ENCODE peak calls at places on chromosomes 7 and 10, in four cellular contexts. One of them, this sample, is unnamed.

GRCh38 chr10:103706047-103706446 is 149.3 kb downstream of the SH3PXD2A start:
- DNase-seq in A172: no peak
- DNase-seq in A549: no peak
- DNase-seq in myocyte: no peak
- DNase-seq in this sample: no peak

GRCh38 chr10:18400201-18400910 is 251.0 kb downstream of the NSUN6 start:
- DNase-seq in A172: no peak
- DNase-seq in A549: peak; percentile 29
- DNase-seq in myocyte: no peak
- DNase-seq in this sample: peak; percentile 56

GRCh38 chr10:124689911-124690498 is 54.2 kb downstream of the FAM53B start:
- DNase-seq in A172: no peak
- DNase-seq in A549: no peak
- DNase-seq in myocyte: no peak
- DNase-seq in this sample: no peak

GRCh38 chr10:68110027-68110426 is 739 bp downstream of the MYPN start:
- DNase-seq in A172: no peak
- DNase-seq in A549: no peak
- DNase-seq in myocyte: peak; percentile 92
- DNase-seq in this sample: no peak

GRCh38 chr10:102043456-102043855 is 12.5 kb downstream of the ARMH3 start:
- DNase-seq in A172: no peak
- DNase-seq in A549: no peak
- DNase-seq in myocyte: no peak
- DNase-seq in this sample: no peak

GRCh38 chr10:33216661-33217427 is 117.6 kb downstream of the NRP1 start:
- DNase-seq in A172: peak; percentile 70
- DNase-seq in A549: peak; percentile 62
- DNase-seq in myocyte: peak; percentile 74
- DNase-seq in this sample: no peak

GRCh38 chr7:84058311-84059076 is 136.1 kb downstream of the SEMA3A start:
- DNase-seq in A172: peak; percentile 29
- DNase-seq in A549: peak; percentile 28
- DNase-seq in myocyte: no peak
- DNase-seq in this sample: no peak

GRCh38 chr10:86440874-86441838 is 74.6 kb upstream of the GRID1 start:
- DNase-seq in A172: peak; percentile 42
- DNase-seq in A549: peak; percentile 94
- DNase-seq in myocyte: peak; percentile 47
- DNase-seq in this sample: no peak

GRCh38 chr10:120432209-120432608 is 24.8 kb upstream of the PLPP4 start:
- DNase-seq in A172: no peak
- DNase-seq in A549: no peak
- DNase-seq in myocyte: no peak
- DNase-seq in this sample: no peak

GRCh38 chr7:41889472-41889871 is 186.6 kb upstream of the INHBA start:
- DNase-seq in A172: no peak
- DNase-seq in A549: no peak
- DNase-seq in myocyte: no peak
- DNase-seq in this sample: no peak

GRCh38 chr10:586151-586550 is 103.3 kb downstream of the DIP2C start:
- DNase-seq in A172: no peak
- DNase-seq in A549: no peak
- DNase-seq in myocyte: no peak
- DNase-seq in this sample: no peak

GRCh38 chr7:79504607-79505389 is 51.3 kb upstream of the MAGI2 start:
- DNase-seq in A172: peak; percentile 58
- DNase-seq in A549: peak; percentile 22
- DNase-seq in myocyte: peak; percentile 56
- DNase-seq in this sample: no peak

GRCh38 chr7:521221-522070 is 1.8 kb upstream of the PDGFA start:
- DNase-seq in A172: no peak
- DNase-seq in A549: peak; percentile 55
- DNase-seq in myocyte: peak; percentile 88
- DNase-seq in this sample: peak; percentile 74

GRCh38 chr10:72792288-72792687 is 100.3 kb downstream of the MCU start:
- DNase-seq in A172: no peak
- DNase-seq in A549: no peak
- DNase-seq in myocyte: no peak
- DNase-seq in this sample: no peak

GRCh38 chr7:82455295-82455694 is 11.7 kb upstream of the CACNA2D1 start:
- DNase-seq in A172: no peak
- DNase-seq in A549: no peak
- DNase-seq in myocyte: no peak
- DNase-seq in this sample: no peak

GRCh38 chr7:157427811-157428553 is 91.2 kb downstream of the DNAJB6 start:
- DNase-seq in A172: no peak
- DNase-seq in A549: no peak
- DNase-seq in myocyte: no peak
- DNase-seq in this sample: no peak

GRCh38 chr7:28626629-28627262 is 214.4 kb downstream of the CREB5 start:
- DNase-seq in A172: peak; percentile 58
- DNase-seq in A549: peak; percentile 40
- DNase-seq in myocyte: peak; percentile 49
- DNase-seq in this sample: peak; percentile 30

This sample was measured in nephron progenitor cell.